ENCODE peak calls at places on chromosomes 11 and 22, in ten cellular contexts. W is brain microvascular endothelial cell; V is mucosa of gallbladder; J is DMS153; H is NCI-H524; F is nucleus accumbens; S is CD4-positive, CD25-positive, alpha-beta regulatory T cell; U is frontal cortex; N is fibroblast of the aortic adventitia; X is GM04504. C is an unnamed sample.
A peak's percentile ranks its signal among the peaks of the same experiment; 100 is the strongest.

GRCh38 chr11:121426476-121427454 is 25.3 kb upstream of the SORL1 start:
- DNase-seq in J (no peak), U (peak; percentile 57), F (peak; percentile 15), X (no peak), S (peak; percentile 23), V (peak; percentile 36), W (no peak), H (peak; percentile 31), N (no peak), C (no peak)

GRCh38 chr11:27699242-27699925 is 871 bp downstream of the BDNF start:
- DNase-seq in S (no peak), J (no peak), H (peak; percentile 57), F (no peak), X (no peak), U (no peak), V (no peak), N (peak; percentile 62), W (no peak), C (peak; percentile 43)

GRCh38 chr22:37262346-37262745 is 18.3 kb upstream of the RAC2 start:
- DNase-seq in H (no peak), F (no peak), N (no peak), X (no peak), W (no peak), S (no peak), J (no peak), U (no peak), V (no peak), C (no peak)

GRCh38 chr11:78567209-78567608 is 7.5 kb downstream of the NARS2 start:
- DNase-seq in F (no peak), S (no peak), W (peak; percentile 46), X (no peak), U (no peak), V (no peak), N (peak; percentile 57), H (no peak), J (no peak), C (peak; percentile 61)

GRCh38 chr11:45736424-45736823 is 68.5 kb upstream of the SLC35C1 start:
- DNase-seq in F (no peak), H (peak; percentile 75), S (no peak), X (peak; percentile 17), N (peak; percentile 35), V (no peak), U (no peak), W (no peak), J (peak; percentile 9), C (peak; percentile 43)

GRCh38 chr22:26553056-26553752 is 36.7 kb downstream of the TPST2 start:
- DNase-seq in W (peak; percentile 80), F (no peak), H (no peak), N (peak; percentile 85), J (peak; percentile 44), S (no peak), X (peak; percentile 68), U (no peak), V (no peak), C (peak; percentile 93)

GRCh38 chr11:67060111-67060522 is 3.5 kb downstream of the RHOD start:
- DNase-seq in N (no peak), W (peak; percentile 45), J (no peak), V (no peak), X (no peak), U (no peak), H (no peak), S (no peak), F (no peak), C (peak; percentile 55)

GRCh38 chr22:30885591-30885990 is 83.0 kb downstream of the MORC2 start:
- DNase-seq in J (no peak), H (no peak), N (no peak), S (no peak), W (no peak), F (no peak), U (no peak), V (no peak), X (no peak), C (no peak)

GRCh38 chr11:17221968-17222367 is 14.2 kb upstream of the PIK3C2A start:
- DNase-seq in S (no peak), V (no peak), F (no peak), W (peak; percentile 32), N (peak; percentile 65), H (no peak), J (no peak), X (no peak), U (no peak), C (peak; percentile 33)

GRCh38 chr11:78038697-78039313 is 15.7 kb upstream of the KCTD14 start:
- DNase-seq in J (no peak), N (no peak), U (no peak), V (no peak), F (no peak), S (no peak), X (no peak), W (no peak), H (no peak), C (no peak)

GRCh38 chr11:126197277-126197939 is 14.0 kb downstream of the RPUSD4 start:
- DNase-seq in F (no peak), W (peak; percentile 32), X (no peak), J (no peak), S (no peak), N (no peak), V (no peak), H (peak; percentile 12), U (no peak), C (no peak)

GRCh38 chr22:38418589-38418988 is 36.4 kb downstream of the KCNJ4 start:
- DNase-seq in U (no peak), V (no peak), F (no peak), S (no peak), W (no peak), H (no peak), N (no peak), J (no peak), X (no peak), C (no peak)

C was measured in HT1080.